ENCODE peak calls at places on chromosomes 3 and 15, in nine cellular contexts. Q is EH, S is astrocyte, J is Calu3, Z is hypothalamus, E is gastrocnemius medialis, N is H9, T is kidney tubule cell, Y is ELR. M is an unnamed sample.
A peak's percentile ranks its signal among the peaks of the same experiment; 100 is the strongest.

GRCh38 chr15:81091889-81092558 is 42.0 kb upstream of the CFAP161 start:
- DNase-seq in Y (peak; percentile 69), Q (peak; percentile 96), S (peak; percentile 94), N (no peak), E (peak; percentile 85), T (peak; percentile 86), J (no peak), Z (no peak), M (no peak)

GRCh38 chr3:87069963-87070362 is 79.0 kb upstream of the VGLL3 start:
- DNase-seq in Q (peak; percentile 90), E (no peak), S (no peak), Z (no peak), Y (no peak), N (no peak), J (no peak), T (no peak), M (no peak)

GRCh38 chr3:151086484-151087456 is 1.3 kb downstream of the MED12L start:
- DNase-seq in Z (peak; percentile 59), N (peak; percentile 85), E (peak; percentile 34), J (peak; percentile 82), Q (peak; percentile 85), Y (peak; percentile 88), S (peak; percentile 87), T (peak; percentile 89), M (peak; percentile 80)

GRCh38 chr3:153626158-153626557 is 464.1 kb downstream of the RAP2B start:
- DNase-seq in E (no peak), T (no peak), Z (no peak), J (no peak), Y (no peak), S (no peak), N (no peak), Q (no peak), M (no peak)

GRCh38 chr3:149886957-149887356 is 73.9 kb downstream of the RNF13 start:
- DNase-seq in S (no peak), J (peak; percentile 7), T (no peak), Z (no peak), N (peak; percentile 31), E (no peak), Q (no peak), Y (peak; percentile 6), M (peak; percentile 8)

GRCh38 chr15:46413799-46414198 is 779.0 kb downstream of the SQOR start:
- DNase-seq in E (no peak), T (peak; percentile 75), N (no peak), Z (no peak), J (no peak), S (peak; percentile 20), Y (peak; percentile 9), Q (peak; percentile 89), M (no peak)

GRCh38 chr3:108461641-108462040 is 48.8 kb downstream of the MYH15 start:
- DNase-seq in J (no peak), T (no peak), Y (no peak), E (no peak), N (no peak), Z (no peak), S (no peak), Q (no peak), M (no peak)

GRCh38 chr3:183475019-183475418 is 46.6 kb upstream of the MCF2L2 start:
- DNase-seq in S (no peak), N (no peak), T (no peak), J (no peak), E (no peak), Z (no peak), Q (no peak), Y (no peak), M (no peak)

GRCh38 chr15:31476866-31477265 is 150.2 kb downstream of the KLF13 start:
- DNase-seq in N (peak; percentile 12), Y (no peak), Q (no peak), Z (no peak), J (no peak), E (no peak), S (no peak), T (no peak), M (no peak)

M was measured in H7.